ENCODE peak calls at places on chromosomes 4 and X, in four cellular contexts. D is K562, N is HepG2, T is GM12878. U is an unnamed sample.

GRCh38 chrX:41858161-41858775 is 65.1 kb downstream of the CASK start:
- DNase-seq in T (no peak), D (no peak), N (no peak), U (peak; percentile 38)

GRCh38 chr4:168610911-168611530 is 114.2 kb downstream of the PALLD start:
- DNase-seq in N (no peak), T (no peak), D (no peak), U (no peak)

GRCh38 chr4:139913398-139913990 is 240.5 kb downstream of the MAML3 start:
- DNase-seq in T (no peak), N (peak; percentile 44), D (no peak), U (no peak)

GRCh38 chrX:85994787-85995186 is 52.6 kb downstream of the CHM start:
- DNase-seq in N (no peak), T (no peak), D (no peak), U (no peak)

GRCh38 chrX:41164469-41164868 is 79.2 kb downstream of the USP9X start:
- DNase-seq in D (no peak), N (no peak), T (no peak), U (no peak)

GRCh38 chr4:145545538-145546224 is 64.0 kb downstream of the SMAD1 start:
- DNase-seq in N (no peak), D (no peak), T (no peak), U (no peak)

GRCh38 chr4:40228497-40229365 is 31.9 kb downstream of the RHOH start:
- DNase-seq in T (peak; percentile 77), D (peak; percentile 48), N (no peak), U (peak; percentile 52)

GRCh38 chrX:45322820-45323219 is 122.1 kb upstream of the DIPK2B start:
- DNase-seq in T (no peak), N (no peak), D (no peak), U (no peak)

GRCh38 chr4:528835-529234 is 29.8 kb downstream of the PIGG start:
- DNase-seq in N (no peak), D (no peak), T (no peak), U (no peak)

GRCh38 chr4:114615435-114615834 is 16.8 kb downstream of the UGT8 start:
- DNase-seq in N (peak; percentile 6), D (no peak), T (no peak), U (no peak)

GRCh38 chr4:140875751-140876389 is 119.7 kb upstream of the TBC1D9 start:
- DNase-seq in N (no peak), T (no peak), D (no peak), U (no peak)

GRCh38 chr4:72505314-72505744 is 63.7 kb downstream of the ADAMTS3 start:
- DNase-seq in T (no peak), N (peak; percentile 24), D (peak; percentile 57), U (peak; percentile 27)

GRCh38 chr4:15459706-15460105 is 10.0 kb upstream of the CC2D2A start:
- DNase-seq in N (no peak), T (no peak), D (no peak), U (no peak)

GRCh38 chrX:138287200-138287865 is 424.2 kb downstream of the FGF13 start:
- DNase-seq in N (no peak), D (peak; percentile 2), T (no peak), U (no peak)

GRCh38 chr4:76251448-76252270 is at the start of gene FAM47E:
- DNase-seq in D (peak; percentile 34), T (no peak), N (peak; percentile 57), U (peak; percentile 96)

GRCh38 chrX:103584606-103585005 is 709 bp upstream of the TCEAL4 start:
- DNase-seq in D (no peak), T (no peak), N (no peak), U (no peak)

GRCh38 chr4:8090312-8090711 is 68.3 kb downstream of the ABLIM2 start:
- DNase-seq in T (no peak), D (no peak), N (no peak), U (no peak)

GRCh38 chr4:34182346-34182745 is 2062.0 kb downstream of the ARAP2 start:
- DNase-seq in N (no peak), T (no peak), D (no peak), U (no peak)

GRCh38 chr4:100299019-100299418 is 108.8 kb upstream of the DDIT4L start:
- DNase-seq in T (no peak), N (no peak), D (no peak), U (no peak)

DNA sequence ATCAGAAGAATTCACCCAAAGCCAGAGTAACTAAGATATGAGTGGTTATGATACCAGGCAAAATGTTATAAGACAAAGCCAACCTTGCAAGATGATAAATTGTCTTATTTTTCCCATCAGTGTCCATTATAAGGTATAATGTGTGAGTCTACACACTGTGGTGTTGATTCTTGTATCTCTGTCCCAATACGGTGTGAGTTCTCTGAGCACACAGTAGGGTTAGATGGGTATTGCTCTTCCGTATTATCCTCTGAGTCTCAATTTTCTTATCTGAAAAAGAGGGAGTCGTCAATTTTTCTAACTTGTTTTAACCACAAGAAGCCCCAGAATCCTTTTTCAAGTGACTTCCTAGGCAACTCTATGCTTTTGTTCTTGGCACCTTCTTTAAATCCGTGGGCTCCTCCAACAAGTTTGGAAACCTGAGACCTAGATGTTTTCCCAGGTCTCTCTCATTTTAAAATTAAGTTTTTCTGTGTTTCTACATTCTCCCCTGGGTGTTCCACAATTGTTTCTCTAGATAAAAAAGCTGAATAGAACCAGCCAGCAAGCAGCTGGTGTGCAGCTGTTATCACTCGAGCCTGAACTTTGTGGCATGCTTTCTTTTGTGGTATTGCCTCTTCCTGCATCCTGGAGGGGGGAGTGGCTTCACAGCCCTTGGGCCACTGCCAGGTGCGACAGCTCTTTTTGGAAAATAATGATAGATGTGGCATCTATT is 69.8 kb downstream of the HMGB2 start:
- DNase-seq in T (no peak), D (peak; percentile 86), N (no peak), U (no peak)
- TF ChIP-seq ESRRA in T (no peak), D (peak; percentile 16), N (no peak), U (no peak)

GRCh38 chrX:121854614-121854911 is 807.2 kb downstream of the GLUD2 start:
- DNase-seq in D (no peak), N (no peak), T (no peak), U (no peak)

GRCh38 chrX:121853762-121854613 is 806.6 kb downstream of the GLUD2 start:
- DNase-seq in N (no peak), D (no peak), T (no peak), U (no peak)

GRCh38 chrX:121851033-121851432 is 803.6 kb downstream of the GLUD2 start:
- DNase-seq in D (peak; percentile 32), N (no peak), T (no peak), U (no peak)
- TF ChIP-seq NR2C2 in D (no peak), N (no peak), T (no peak), U (no peak)

DNA sequence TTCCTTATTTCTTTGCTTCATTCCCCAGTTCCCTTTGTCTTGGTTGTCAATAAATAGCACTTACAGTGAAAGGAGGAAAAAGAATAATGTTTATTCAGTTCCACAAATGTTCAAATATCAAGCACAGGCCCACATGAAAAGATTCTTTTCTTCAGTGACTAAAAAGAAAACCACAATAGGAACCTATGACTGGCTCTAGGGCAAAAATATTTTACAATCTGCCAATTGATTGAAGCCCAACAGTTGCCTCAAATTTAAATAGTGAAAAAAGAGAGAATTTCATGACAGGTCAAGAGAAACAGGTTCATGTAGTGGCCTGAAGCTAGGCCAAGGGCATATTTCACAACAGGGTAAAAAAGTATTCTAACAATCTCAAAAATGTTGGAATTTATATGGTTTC is 553.8 kb downstream of the CENPC start:
- DNase-seq in D (no peak), T (no peak), N (no peak), U (no peak)
- TF ChIP-seq ESRRA in D (no peak), T (no peak), N (no peak), U (no peak)

GRCh38 chr4:37742149-37742548 is 56.0 kb upstream of the RELL1 start:
- DNase-seq in T (no peak), D (no peak), N (peak; percentile 55), U (no peak)
- TF ChIP-seq NR2C2 in T (no peak), D (no peak), N (no peak), U (no peak)